ENCODE peak calls at places on chromosomes 7 and 10, in five cellular contexts. E is endothelial cell, J is WTC11, O is cardiac fibroblast, H is left ventricle myocardium inferior. B is an unnamed sample.

GRCh38 chr10:128178319-128178937 is 52.2 kb upstream of the MKI67 start:
- DNase-seq in E (peak), O (peak), J (peak), H (no peak), B (no peak)

GRCh38 chr7:9488555-9488954 is 1055.1 kb downstream of the NXPH1 start:
- DNase-seq in O (peak), E (no peak), H (no peak), J (no peak), B (peak)

GRCh38 chr7:107322015-107322414 is 147.8 kb upstream of the GPR22 start:
- DNase-seq in O (no peak), J (no peak), H (no peak), E (no peak), B (no peak)

GRCh38 chr7:116984917-116985316 is 31.6 kb downstream of the ST7 start:
- DNase-seq in E (no peak), H (no peak), O (peak), J (no peak), B (peak)

GRCh38 chr10:85791846-85792532 is 574.6 kb downstream of the GRID1 start:
- DNase-seq in O (peak), E (no peak), J (no peak), H (no peak), B (no peak)

GRCh38 chr7:18473119-18473518 is 22.4 kb upstream of the HDAC9 start:
- DNase-seq in H (no peak), J (no peak), O (no peak), E (no peak), B (no peak)

GRCh38 chr7:156639426-156640256 is 933 bp upstream of the RNF32 start:
- DNase-seq in J (peak), O (no peak), H (no peak), E (no peak), B (no peak)

GRCh38 chr10:31751401-31752080 is 177.1 kb downstream of the ARHGAP12 start:
- DNase-seq in J (no peak), O (peak), E (no peak), H (no peak), B (no peak)

GRCh38 chr7:151665363-151665762 is 145.7 kb upstream of the RHEB start:
- DNase-seq in E (no peak), O (peak), H (peak), J (no peak), B (peak)

GRCh38 chr7:158271646-158272045 is 316.0 kb downstream of the PTPRN2 start:
- DNase-seq in H (no peak), J (peak), O (no peak), E (no peak), B (no peak)

GRCh38 chr7:117750612-117751563 is 122.4 kb downstream of the CTTNBP2 start:
- DNase-seq in E (no peak), O (peak), J (no peak), H (no peak), B (no peak)

GRCh38 chr10:103448751-103449150 is 3.4 kb downstream of the CALHM2 start:
- DNase-seq in J (no peak), E (no peak), H (peak), O (peak), B (peak)

GRCh38 chr7:76230214-76230613 is 28.5 kb downstream of the SRRM3 start:
- DNase-seq in O (no peak), E (no peak), H (no peak), J (no peak), B (no peak)

GRCh38 chr7:39509912-39510311 is 56.3 kb upstream of the YAE1 start:
- DNase-seq in J (no peak), H (no peak), E (peak), O (no peak), B (no peak)

GRCh38 chr10:99161194-99161593 is 74.5 kb downstream of the HPSE2 start:
- DNase-seq in J (no peak), H (no peak), O (no peak), E (no peak), B (no peak)

GRCh38 chr10:112951349-112952281 is 1.6 kb downstream of the TCF7L2 start:
- DNase-seq in O (peak), J (peak), E (peak), H (peak), B (peak)

GRCh38 chr10:5589963-5590511 is 65.3 kb downstream of the CALML3 start:
- DNase-seq in O (peak), H (no peak), E (no peak), J (no peak), B (peak)

GRCh38 chr10:931326-932318 is at the start of gene LARP4B:
- DNase-seq in O (peak), E (peak), H (peak), J (peak), B (peak)

GRCh38 chr10:24238527-24239247 is 29.7 kb downstream of the KIAA1217 start:
- DNase-seq in O (no peak), H (no peak), E (no peak), J (no peak), B (no peak)

GRCh38 chr10:59708816-59709471 is 706 bp downstream of the SLC16A9 start:
- DNase-seq in E (peak), O (peak), H (peak), J (peak), B (no peak)

GRCh38 chr10:59575269-59575668 is 134.4 kb downstream of the SLC16A9 start:
- DNase-seq in J (no peak), E (no peak), H (no peak), O (no peak), B (no peak)

GRCh38 chr10:121559321-121559720 is 38.9 kb downstream of the FGFR2 start:
- DNase-seq in H (no peak), O (no peak), E (no peak), J (no peak), B (no peak)

GRCh38 chr10:44125879-44126675 is 258.8 kb downstream of the CXCL12 start:
- DNase-seq in H (no peak), E (no peak), J (no peak), O (peak), B (peak)

GRCh38 chr10:62814901-62815372 is 1.2 kb downstream of the EGR2 start:
- DNase-seq in E (peak), H (no peak), J (peak), O (peak), B (no peak)

GRCh38 chr7:158097511-158098124 is 490.0 kb downstream of the PTPRN2 start:
- DNase-seq in J (no peak), E (no peak), O (no peak), H (no peak), B (no peak)

GRCh38 chr10:9682812-9683211 is 1334.9 kb upstream of the CELF2 start:
- DNase-seq in O (no peak), H (no peak), J (no peak), E (no peak), B (no peak)

GRCh38 chr10:114931072-114931679 is 6.8 kb upstream of the TRUB1 start:
- DNase-seq in E (no peak), O (no peak), H (no peak), J (no peak), B (no peak)

GRCh38 chr10:94224656-94225055 is 138.1 kb downstream of the NOC3L start:
- DNase-seq in H (no peak), E (no peak), O (peak), J (no peak), B (peak)

GRCh38 chr10:5089869-5090268 is 4.3 kb upstream of the AKR1C3 start:
- DNase-seq in J (no peak), E (peak), O (peak), H (no peak), B (peak)

DNA sequence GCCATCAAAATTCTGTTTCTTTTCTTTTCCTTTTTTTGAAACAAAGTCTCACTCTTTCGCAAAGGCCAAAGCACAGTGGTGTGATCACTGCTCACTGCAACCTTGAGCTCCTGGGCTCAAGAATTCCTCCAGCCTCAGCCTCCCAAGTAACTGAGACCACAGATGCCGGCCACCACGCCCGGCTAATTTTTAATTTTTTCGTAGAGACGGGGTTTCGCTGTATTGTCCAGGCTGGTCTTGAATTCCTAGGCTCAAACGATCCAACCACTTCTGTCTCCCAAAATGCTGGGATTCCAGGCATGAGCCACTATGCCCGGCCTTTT is 25.7 kb upstream of the TRIM56 start:
- DNase-seq in O (no peak), H (no peak), J (no peak), E (no peak), B (no peak)
- TF ChIP-seq CTCF in O (no peak), H (peak), J (no peak), E (no peak), B (peak)

DNA sequence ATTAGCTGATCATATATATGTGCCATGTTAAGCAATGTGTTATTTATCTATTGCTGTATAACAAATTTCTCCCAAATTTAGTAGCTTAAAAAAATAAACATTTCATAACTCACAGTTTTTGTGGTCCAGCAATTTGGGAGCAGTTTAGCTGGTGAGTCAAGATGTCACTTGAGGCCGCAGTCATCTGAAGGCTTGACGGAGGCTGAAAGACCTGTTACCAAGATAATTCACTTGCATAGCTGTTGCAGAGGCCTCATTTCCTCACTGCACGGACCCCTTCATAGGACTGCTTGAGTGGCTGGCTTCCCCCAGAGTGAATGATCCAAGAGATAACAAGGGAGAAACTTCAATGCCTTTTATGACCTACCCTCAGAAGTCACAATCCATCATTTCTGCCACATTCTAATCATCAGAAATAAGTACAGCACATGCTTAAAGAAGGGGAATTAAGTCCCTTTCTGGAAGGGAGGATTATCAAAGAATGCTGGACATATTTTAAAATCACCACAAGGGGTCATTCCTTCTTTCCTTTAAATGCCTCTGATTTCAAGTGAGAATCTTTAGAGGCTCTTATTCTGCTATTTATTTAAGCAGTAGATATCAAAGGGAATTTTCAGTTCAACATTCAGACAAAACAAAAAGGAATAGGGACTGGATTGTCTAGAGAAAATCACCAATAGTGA is 10.5 kb upstream of the SRPK2 start:
- DNase-seq in E (no peak), J (no peak), O (peak), H (no peak), B (peak)
- TF ChIP-seq CTCF in E (peak), J (no peak), O (peak), H (no peak), B (peak)

GRCh38 chr7:12431886-12432285 is 28.2 kb upstream of the VWDE start:
- DNase-seq in O (peak), J (peak), H (no peak), E (no peak), B (no peak)

GRCh38 chr7:12440229-12440628 is 36.6 kb upstream of the VWDE start:
- DNase-seq in H (no peak), J (no peak), O (no peak), E (no peak), B (no peak)

GRCh38 chr7:12436126-12436525 is 32.5 kb upstream of the VWDE start:
- DNase-seq in J (no peak), H (no peak), E (no peak), O (no peak), B (no peak)

GRCh38 chr7:12434012-12434642 is 30.5 kb upstream of the VWDE start:
- DNase-seq in H (no peak), E (no peak), O (no peak), J (no peak), B (no peak)

GRCh38 chr7:12436896-12437535 is 33.4 kb upstream of the VWDE start:
- DNase-seq in H (no peak), O (peak), E (peak), J (peak), B (no peak)
- TF ChIP-seq CTCF in H (no peak), O (peak), E (no peak), J (no peak), B (no peak)

GRCh38 chr7:123749537-123749857 is 694 bp upstream of the WASL start:
- DNase-seq in J (no peak), E (no peak), H (no peak), O (peak), B (peak)
- TF ChIP-seq CTCF in J (no peak), E (no peak), H (peak), O (no peak), B (peak)

GRCh38 chr10:22335204-22335956 is 9.9 kb upstream of the SPAG6 start:
- DNase-seq in J (peak), E (no peak), H (no peak), O (peak), B (no peak)
- TF ChIP-seq CTCF in J (no peak), E (no peak), H (peak), O (peak), B (peak)